ENCODE peak calls at places on chromosomes 2 and 18, in eight cellular contexts. G, D, E, U, T, B, H and L are unnamed samples.

GRCh38 chr2:8146329-8147048 is 535.4 kb upstream of the ID2 start:
- DNase-seq in U (no peak), H (peak; percentile 67), E (no peak), D (no peak), G (no peak), T (peak; percentile 16), B (peak; percentile 56), L (peak; percentile 58)

GRCh38 chr2:196546151-196546919 is 93.2 kb upstream of the CCDC150 start:
- DNase-seq in E (no peak), U (no peak), G (no peak), B (no peak), T (no peak), H (no peak), D (no peak), L (no peak)

GRCh38 chr2:85937069-85937439 is 48.3 kb upstream of the ST3GAL5 start:
- DNase-seq in H (no peak), E (no peak), G (no peak), D (peak; percentile 38), T (no peak), B (no peak), U (no peak), L (no peak)

GRCh38 chr2:39875182-39875913 is 96.3 kb upstream of the THUMPD2 start:
- DNase-seq in H (peak; percentile 63), D (no peak), U (no peak), B (peak; percentile 19), T (peak; percentile 50), G (no peak), E (peak; percentile 86), L (no peak)

GRCh38 chr2:172861163-172861562 is 125.5 kb downstream of the RAPGEF4 start:
- DNase-seq in D (no peak), E (no peak), U (no peak), H (no peak), G (peak; percentile 45), T (no peak), B (no peak), L (no peak)

GRCh38 chr18:44635546-44635945 is 45.1 kb upstream of the SETBP1 start:
- DNase-seq in T (no peak), D (no peak), H (no peak), U (no peak), E (no peak), G (no peak), B (no peak), L (no peak)

GRCh38 chr2:237434916-237435315 is 21.0 kb upstream of the COL6A3 start:
- DNase-seq in T (peak; percentile 73), U (no peak), B (peak; percentile 45), E (peak; percentile 72), D (no peak), H (no peak), G (no peak), L (no peak)

GRCh38 chr2:6069354-6069753 is 377.2 kb downstream of the SOX11 start:
- DNase-seq in B (no peak), U (peak; percentile 68), E (no peak), T (no peak), D (no peak), G (no peak), H (no peak), L (no peak)

GRCh38 chr2:39587641-39588040 is 78.1 kb upstream of the TMEM178A start:
- DNase-seq in E (no peak), H (no peak), D (no peak), T (no peak), B (no peak), G (no peak), U (no peak), L (no peak)

GRCh38 chr2:44618378-44619023 is 256.8 kb downstream of the CAMKMT start:
- DNase-seq in E (no peak), T (no peak), B (no peak), H (no peak), U (no peak), G (no peak), D (no peak), L (no peak)

GRCh38 chr18:13323186-13323585 is 104.6 kb downstream of the LDLRAD4 start:
- DNase-seq in T (no peak), H (no peak), G (peak; percentile 80), D (no peak), E (no peak), B (no peak), U (no peak), L (no peak)

GRCh38 chr2:64296695-64297346 is 152.6 kb upstream of the PELI1 start:
- DNase-seq in U (peak; percentile 61), H (no peak), T (no peak), E (no peak), B (no peak), G (peak; percentile 24), D (no peak), L (no peak)

GRCh38 chr18:27428120-27428519 is 243.0 kb upstream of the CHST9 start:
- DNase-seq in D (no peak), U (peak; percentile 60), G (no peak), T (no peak), H (no peak), E (peak; percentile 46), B (no peak), L (no peak)

GRCh38 chr18:44342167-44342566 is 338.5 kb upstream of the SETBP1 start:
- DNase-seq in G (no peak), E (peak; percentile 62), H (no peak), U (no peak), T (no peak), B (no peak), D (no peak), L (no peak)

GRCh38 chr2:1685078-1685956 is 59.0 kb downstream of the PXDN start:
- DNase-seq in T (no peak), E (no peak), B (no peak), G (no peak), U (peak; percentile 49), H (no peak), D (no peak), L (peak; percentile 48)

GRCh38 chr18:9968081-9968848 is 54.4 kb downstream of the VAPA start:
- DNase-seq in T (no peak), U (peak; percentile 57), B (no peak), H (no peak), D (no peak), E (no peak), G (no peak), L (no peak)

GRCh38 chr18:31041346-31042067 is 1.0 kb downstream of the DSC3 start:
- DNase-seq in U (peak; percentile 77), H (no peak), G (no peak), B (peak; percentile 10), D (peak; percentile 14), E (peak; percentile 47), T (peak; percentile 0), L (peak; percentile 56)

GRCh38 chr2:844725-845124 is 105.9 kb upstream of the SNTG2 start:
- DNase-seq in H (no peak), T (no peak), E (no peak), D (no peak), G (no peak), U (peak; percentile 0), B (no peak), L (no peak)

GRCh38 chr2:14745288-14746076 is 113.0 kb downstream of the LRATD1 start:
- DNase-seq in B (no peak), D (no peak), G (no peak), E (no peak), H (no peak), T (no peak), U (no peak), L (no peak)

GRCh38 chr2:150211164-150211631 is 276.3 kb downstream of the RND3 start:
- DNase-seq in B (no peak), E (peak; percentile 7), U (no peak), H (no peak), G (no peak), T (no peak), D (no peak), L (no peak)

GRCh38 chr18:78362198-78362597 is 617.4 kb upstream of the SALL3 start:
- DNase-seq in G (no peak), T (no peak), D (no peak), H (no peak), E (no peak), U (no peak), B (no peak), L (no peak)

DNA sequence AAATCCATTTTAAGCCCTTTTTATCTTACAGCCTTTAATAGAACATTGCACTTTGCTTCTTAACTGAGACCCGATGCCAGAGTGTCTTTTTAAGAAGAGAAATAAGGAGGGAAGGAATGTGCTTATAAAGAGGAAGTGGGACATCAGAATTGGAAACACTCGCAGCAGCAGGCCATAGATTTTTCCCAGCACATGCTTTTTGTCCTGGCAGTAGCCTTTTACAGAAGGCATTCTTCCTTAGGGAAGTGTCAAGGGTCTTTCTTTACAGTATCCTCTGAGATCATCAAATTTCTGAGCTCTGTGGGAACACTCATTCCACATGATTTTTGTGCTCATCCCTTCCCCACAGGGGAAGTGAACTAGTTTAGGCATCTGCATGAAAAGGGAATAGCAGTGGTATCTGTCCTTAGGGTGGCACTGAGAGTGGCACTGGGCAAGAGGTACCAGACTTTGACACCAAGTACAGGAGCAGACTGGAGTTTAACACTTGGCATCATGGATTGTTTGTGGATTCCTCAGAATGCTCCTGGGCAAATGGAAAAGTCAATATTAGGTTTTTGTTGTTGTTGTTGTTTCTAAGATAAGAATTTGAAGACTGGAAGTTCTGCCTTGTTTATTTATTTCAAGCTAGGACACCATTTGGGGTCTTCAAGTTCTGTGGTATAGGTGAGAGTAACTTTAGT is 4.1 kb downstream of the MYO1B start:
- DNase-seq in E (no peak), T (no peak), G (no peak), B (no peak), D (no peak), H (no peak), U (no peak), L (no peak)
- H3K4me3 ChIP-seq in E (no peak overlapping the region), T (no peak overlapping the region), G (no peak overlapping the region), B (no peak overlapping the region), D (no peak overlapping the region), H (no peak overlapping the region), U (peak overlapping the region; percentile 97), L (no peak overlapping the region)

DNA sequence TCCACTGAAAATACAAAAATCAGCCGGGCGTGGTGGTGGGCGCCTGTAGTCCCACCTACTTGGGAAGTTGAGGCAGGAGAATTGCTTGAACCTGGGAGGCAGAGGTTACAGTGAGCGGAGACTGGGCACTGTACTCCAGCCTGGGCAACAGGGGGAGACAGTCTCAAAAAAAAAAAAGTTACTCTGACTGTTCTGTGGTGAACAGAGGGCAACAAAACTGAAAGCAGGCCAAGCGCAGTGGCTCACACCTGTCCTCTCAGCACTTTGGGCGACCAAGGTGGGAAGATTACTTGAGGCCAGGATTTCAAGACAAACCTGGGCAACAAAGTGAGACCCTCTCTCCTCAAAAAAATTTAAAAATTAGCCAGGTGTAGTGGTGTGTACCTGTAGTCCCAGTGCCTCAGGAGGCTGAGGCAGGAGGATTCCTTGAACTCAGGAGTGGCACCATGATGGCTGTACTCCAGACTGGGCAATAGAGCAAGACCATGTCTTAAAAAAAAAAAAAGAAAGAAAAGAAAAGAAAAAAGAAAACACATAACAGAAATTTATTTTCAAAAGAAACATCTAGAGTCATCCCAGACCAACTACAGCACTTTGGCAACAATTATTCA is 13.6 kb upstream of the RTN4 start:
- DNase-seq in E (no peak), B (peak; percentile 19), T (no peak), H (no peak), U (no peak), G (no peak), D (no peak), L (no peak)
- TF ChIP-seq CTCF in E (no peak), B (peak; percentile 5), T (peak; percentile 34), H (no peak), U (peak; percentile 64), G (peak; percentile 21), D (no peak), L (no peak)

GRCh38 chr2:42110974-42111322 is 58.2 kb upstream of the EML4 start:
- DNase-seq in U (no peak), G (no peak), E (no peak), B (no peak), H (no peak), D (no peak), T (no peak), L (no peak)
- H3K4me1 ChIP-seq in U (no peaks in the 10 kb centered on the region), G (peaks cover 10% of the 10 kb centered on the region), E (peaks cover 14% of the 10 kb centered on the region), B (no peaks in the 10 kb centered on the region), H (no peaks in the 10 kb centered on the region), D (no peaks in the 10 kb centered on the region), T (peaks cover 21% of the 10 kb centered on the region), L (no peaks in the 10 kb centered on the region)

GRCh38 chr18:21243041-21243431 is 1.0 kb downstream of the GREB1L start:
- DNase-seq in E (peak; percentile 38), B (peak; percentile 6), H (no peak), U (peak; percentile 62), D (no peak), G (no peak), T (no peak), L (no peak)
- H3K4me3 ChIP-seq in E (peak overlapping the region; percentile 87), B (no peak overlapping the region), H (peak overlapping the region; percentile 65), U (peak overlapping the region; percentile 81), D (peak overlapping the region; percentile 51), G (peak overlapping the region; percentile 83), T (no peak overlapping the region), L (peak overlapping the region; percentile 57)